ENCODE peak calls at places on chromosomes 12 and 14, in ten cellular contexts. One of them, this sample, is unnamed.

GRCh38 chr12:71438670-71439361 is 782 bp upstream of the LGR5 start:
- DNase-seq in left ventricle myocardium inferior: no peak
- DNase-seq in mammary epithelial cell: no peak
- DNase-seq in naive thymus-derived CD4-positive, alpha-beta T cell: no peak
- DNase-seq in tibial artery: no peak
- DNase-seq in OCI-LY7: no peak
- DNase-seq in MM.1S: no peak
- DNase-seq in HepG2: peak; percentile 98
- DNase-seq in upper lobe of right lung: no peak
- DNase-seq in endothelial cell of umbilical vein: peak; percentile 21
- DNase-seq in this sample: no peak

GRCh38 chr14:52700701-52701172 is 5.4 kb upstream of the ERO1A start:
- DNase-seq in left ventricle myocardium inferior: no peak
- DNase-seq in mammary epithelial cell: peak; percentile 92
- DNase-seq in HepG2: peak; percentile 68
- DNase-seq in tibial artery: no peak
- DNase-seq in endothelial cell of umbilical vein: peak; percentile 79
- DNase-seq in upper lobe of right lung: no peak
- DNase-seq in OCI-LY7: no peak
- DNase-seq in MM.1S: no peak
- DNase-seq in naive thymus-derived CD4-positive, alpha-beta T cell: no peak
- DNase-seq in this sample: no peak

GRCh38 chr14:32534145-32534544 is 205.0 kb downstream of the AKAP6 start:
- DNase-seq in mammary epithelial cell: no peak
- DNase-seq in MM.1S: no peak
- DNase-seq in naive thymus-derived CD4-positive, alpha-beta T cell: no peak
- DNase-seq in tibial artery: no peak
- DNase-seq in HepG2: no peak
- DNase-seq in left ventricle myocardium inferior: no peak
- DNase-seq in endothelial cell of umbilical vein: no peak
- DNase-seq in upper lobe of right lung: no peak
- DNase-seq in OCI-LY7: no peak
- DNase-seq in this sample: no peak

GRCh38 chr12:26271889-26272492 is 76.6 kb downstream of the SSPN start:
- DNase-seq in left ventricle myocardium inferior: peak; percentile 82
- DNase-seq in mammary epithelial cell: peak; percentile 99
- DNase-seq in MM.1S: no peak
- DNase-seq in naive thymus-derived CD4-positive, alpha-beta T cell: no peak
- DNase-seq in upper lobe of right lung: peak; percentile 75
- DNase-seq in tibial artery: peak; percentile 75
- DNase-seq in OCI-LY7: no peak
- DNase-seq in endothelial cell of umbilical vein: peak; percentile 93
- DNase-seq in HepG2: no peak
- DNase-seq in this sample: no peak

GRCh38 chr12:126343352-126343751 is 1278.1 kb downstream of the AACS start:
- DNase-seq in tibial artery: no peak
- DNase-seq in left ventricle myocardium inferior: no peak
- DNase-seq in mammary epithelial cell: no peak
- DNase-seq in endothelial cell of umbilical vein: no peak
- DNase-seq in MM.1S: no peak
- DNase-seq in OCI-LY7: no peak
- DNase-seq in upper lobe of right lung: no peak
- DNase-seq in naive thymus-derived CD4-positive, alpha-beta T cell: no peak
- DNase-seq in HepG2: no peak
- DNase-seq in this sample: no peak

GRCh38 chr12:6539276-6540134 is 5.2 kb downstream of the GAPDH start:
- DNase-seq in naive thymus-derived CD4-positive, alpha-beta T cell: no peak
- DNase-seq in HepG2: no peak
- DNase-seq in MM.1S: no peak
- DNase-seq in tibial artery: no peak
- DNase-seq in mammary epithelial cell: peak; percentile 47
- DNase-seq in upper lobe of right lung: no peak
- DNase-seq in left ventricle myocardium inferior: peak; percentile 45
- DNase-seq in OCI-LY7: peak; percentile 19
- DNase-seq in endothelial cell of umbilical vein: no peak
- DNase-seq in this sample: no peak

GRCh38 chr12:1836854-1837411 is 16.6 kb downstream of the LRTM2 start:
- DNase-seq in naive thymus-derived CD4-positive, alpha-beta T cell: no peak
- DNase-seq in upper lobe of right lung: no peak
- DNase-seq in OCI-LY7: no peak
- DNase-seq in left ventricle myocardium inferior: no peak
- DNase-seq in mammary epithelial cell: no peak
- DNase-seq in HepG2: peak; percentile 17
- DNase-seq in endothelial cell of umbilical vein: no peak
- DNase-seq in MM.1S: no peak
- DNase-seq in tibial artery: no peak
- DNase-seq in this sample: no peak

GRCh38 chr14:68365228-68365627 is 427.6 kb downstream of the ZFP36L1 start:
- DNase-seq in endothelial cell of umbilical vein: peak; percentile 43
- DNase-seq in naive thymus-derived CD4-positive, alpha-beta T cell: no peak
- DNase-seq in HepG2: no peak
- DNase-seq in mammary epithelial cell: peak; percentile 65
- DNase-seq in tibial artery: no peak
- DNase-seq in left ventricle myocardium inferior: no peak
- DNase-seq in OCI-LY7: no peak
- DNase-seq in MM.1S: no peak
- DNase-seq in upper lobe of right lung: no peak
- DNase-seq in this sample: no peak

GRCh38 chr12:15700595-15700994 is 88.6 kb downstream of the EPS8 start:
- DNase-seq in upper lobe of right lung: no peak
- DNase-seq in tibial artery: no peak
- DNase-seq in naive thymus-derived CD4-positive, alpha-beta T cell: no peak
- DNase-seq in MM.1S: peak; percentile 15
- DNase-seq in mammary epithelial cell: peak; percentile 83
- DNase-seq in OCI-LY7: no peak
- DNase-seq in HepG2: no peak
- DNase-seq in endothelial cell of umbilical vein: peak; percentile 93
- DNase-seq in left ventricle myocardium inferior: no peak
- DNase-seq in this sample: no peak

GRCh38 chr12:69196302-69197288 is 42.8 kb upstream of the CPSF6 start:
- DNase-seq in upper lobe of right lung: no peak
- DNase-seq in naive thymus-derived CD4-positive, alpha-beta T cell: no peak
- DNase-seq in tibial artery: no peak
- DNase-seq in endothelial cell of umbilical vein: peak; percentile 4
- DNase-seq in mammary epithelial cell: peak; percentile 5
- DNase-seq in MM.1S: no peak
- DNase-seq in HepG2: peak; percentile 10
- DNase-seq in left ventricle myocardium inferior: no peak
- DNase-seq in OCI-LY7: no peak
- DNase-seq in this sample: no peak

GRCh38 chr12:103816663-103817062 is 24.4 kb downstream of the NT5DC3 start:
- DNase-seq in upper lobe of right lung: no peak
- DNase-seq in mammary epithelial cell: no peak
- DNase-seq in HepG2: no peak
- DNase-seq in naive thymus-derived CD4-positive, alpha-beta T cell: no peak
- DNase-seq in endothelial cell of umbilical vein: no peak
- DNase-seq in OCI-LY7: no peak
- DNase-seq in MM.1S: no peak
- DNase-seq in tibial artery: no peak
- DNase-seq in left ventricle myocardium inferior: no peak
- DNase-seq in this sample: no peak
- H3K4me3 ChIP-seq in upper lobe of right lung: no peak overlapping the region
- H3K4me3 ChIP-seq in mammary epithelial cell: no peak overlapping the region
- H3K4me3 ChIP-seq in HepG2: no peak overlapping the region
- H3K4me3 ChIP-seq in naive thymus-derived CD4-positive, alpha-beta T cell: no peak overlapping the region
- H3K4me3 ChIP-seq in endothelial cell of umbilical vein: no peak overlapping the region
- H3K4me3 ChIP-seq in OCI-LY7: no peak overlapping the region
- H3K4me3 ChIP-seq in MM.1S: no peak overlapping the region
- H3K4me3 ChIP-seq in tibial artery: no peak overlapping the region
- H3K4me3 ChIP-seq in left ventricle myocardium inferior: no peak overlapping the region
- H3K4me3 ChIP-seq in this sample: no peak overlapping the region

GRCh38 chr14:104803916-104804371 is 3.0 kb downstream of the ZBTB42 start:
- DNase-seq in naive thymus-derived CD4-positive, alpha-beta T cell: no peak
- DNase-seq in mammary epithelial cell: no peak
- DNase-seq in endothelial cell of umbilical vein: no peak
- DNase-seq in MM.1S: no peak
- DNase-seq in OCI-LY7: no peak
- DNase-seq in left ventricle myocardium inferior: no peak
- DNase-seq in tibial artery: no peak
- DNase-seq in upper lobe of right lung: no peak
- DNase-seq in HepG2: no peak
- DNase-seq in this sample: no peak
- H3K4me1 ChIP-seq in naive thymus-derived CD4-positive, alpha-beta T cell: peaks cover 15% of the 10 kb centered on the region
- H3K4me1 ChIP-seq in mammary epithelial cell: peaks cover 10% of the 10 kb centered on the region
- H3K4me1 ChIP-seq in endothelial cell of umbilical vein: peaks cover 5% of the 10 kb centered on the region
- H3K4me1 ChIP-seq in MM.1S: no peaks in the 10 kb centered on the region
- H3K4me1 ChIP-seq in OCI-LY7: peaks cover 22% of the 10 kb centered on the region
- H3K4me1 ChIP-seq in left ventricle myocardium inferior: peaks cover 51% of the 10 kb centered on the region
- H3K4me1 ChIP-seq in tibial artery: peaks cover 44% of the 10 kb centered on the region
- H3K4me1 ChIP-seq in upper lobe of right lung: peaks cover 24% of the 10 kb centered on the region
- H3K4me1 ChIP-seq in HepG2: peaks cover 44% of the 10 kb centered on the region
- H3K4me1 ChIP-seq in this sample: peaks cover 20% of the 10 kb centered on the region

DNA sequence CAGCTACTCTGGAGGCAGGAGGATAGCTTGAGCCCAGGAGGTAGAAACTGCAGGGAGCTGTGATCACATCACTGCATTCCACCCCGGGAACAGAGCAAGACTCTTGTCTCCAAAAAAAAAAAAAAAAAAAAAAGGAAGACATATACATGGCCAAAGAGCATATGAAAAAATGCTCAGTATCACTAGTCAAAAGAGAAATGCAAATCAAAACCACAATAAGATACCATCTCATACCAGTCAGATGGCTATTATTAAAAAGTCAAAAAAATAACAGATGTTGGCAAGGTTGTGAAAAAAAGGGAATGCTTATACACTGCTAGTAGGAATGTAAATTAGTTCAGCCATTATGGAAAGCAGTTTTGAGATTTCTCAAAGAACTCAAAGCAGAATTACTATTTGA is 174.8 kb upstream of the ATF7IP start:
- DNase-seq in naive thymus-derived CD4-positive, alpha-beta T cell: no peak
- DNase-seq in OCI-LY7: no peak
- DNase-seq in HepG2: no peak
- DNase-seq in left ventricle myocardium inferior: no peak
- DNase-seq in upper lobe of right lung: no peak
- DNase-seq in endothelial cell of umbilical vein: no peak
- DNase-seq in tibial artery: no peak
- DNase-seq in mammary epithelial cell: peak; percentile 46
- DNase-seq in MM.1S: no peak
- DNase-seq in this sample: no peak
- H3K36me3 ChIP-seq in naive thymus-derived CD4-positive, alpha-beta T cell: no peaks in the 10 kb centered on the region
- H3K36me3 ChIP-seq in OCI-LY7: no peaks in the 10 kb centered on the region
- H3K36me3 ChIP-seq in HepG2: no peaks in the 10 kb centered on the region
- H3K36me3 ChIP-seq in left ventricle myocardium inferior: no peaks in the 10 kb centered on the region
- H3K36me3 ChIP-seq in upper lobe of right lung: no peaks in the 10 kb centered on the region
- H3K36me3 ChIP-seq in endothelial cell of umbilical vein: no peaks in the 10 kb centered on the region
- H3K36me3 ChIP-seq in tibial artery: no peaks in the 10 kb centered on the region
- H3K36me3 ChIP-seq in mammary epithelial cell: no peaks in the 10 kb centered on the region
- H3K36me3 ChIP-seq in MM.1S: no peaks in the 10 kb centered on the region
- H3K36me3 ChIP-seq in this sample: no peaks in the 10 kb centered on the region

GRCh38 chr12:130873106-130873795 is 1.4 kb downstream of the RAN start:
- DNase-seq in left ventricle myocardium inferior: no peak
- DNase-seq in mammary epithelial cell: peak; percentile 11
- DNase-seq in endothelial cell of umbilical vein: no peak
- DNase-seq in HepG2: no peak
- DNase-seq in upper lobe of right lung: no peak
- DNase-seq in OCI-LY7: no peak
- DNase-seq in MM.1S: no peak
- DNase-seq in naive thymus-derived CD4-positive, alpha-beta T cell: no peak
- DNase-seq in tibial artery: no peak
- DNase-seq in this sample: no peak
- H3K4me3 ChIP-seq in left ventricle myocardium inferior: peak overlapping the region; percentile 85
- H3K4me3 ChIP-seq in mammary epithelial cell: peak overlapping the region; percentile 80
- H3K4me3 ChIP-seq in endothelial cell of umbilical vein: peak overlapping the region; percentile 99
- H3K4me3 ChIP-seq in HepG2: peak overlapping the region; percentile 82
- H3K4me3 ChIP-seq in upper lobe of right lung: peak overlapping the region; percentile 75
- H3K4me3 ChIP-seq in OCI-LY7: peak overlapping the region; percentile 100
- H3K4me3 ChIP-seq in MM.1S: peak overlapping the region; percentile 79
- H3K4me3 ChIP-seq in naive thymus-derived CD4-positive, alpha-beta T cell: peak overlapping the region; percentile 49
- H3K4me3 ChIP-seq in tibial artery: peak overlapping the region; percentile 79
- H3K4me3 ChIP-seq in this sample: peak overlapping the region; percentile 56

GRCh38 chr14:73723799-73724621 is 9.8 kb upstream of the PNMA1 start:
- DNase-seq in HepG2: no peak
- DNase-seq in OCI-LY7: no peak
- DNase-seq in MM.1S: no peak
- DNase-seq in endothelial cell of umbilical vein: peak; percentile 85
- DNase-seq in left ventricle myocardium inferior: peak; percentile 70
- DNase-seq in upper lobe of right lung: peak; percentile 80
- DNase-seq in mammary epithelial cell: peak; percentile 82
- DNase-seq in tibial artery: peak; percentile 89
- DNase-seq in naive thymus-derived CD4-positive, alpha-beta T cell: no peak
- DNase-seq in this sample: no peak
- H3K4me1 ChIP-seq in HepG2: peaks cover 26% of the 10 kb centered on the region
- H3K4me1 ChIP-seq in OCI-LY7: peaks cover 7% of the 10 kb centered on the region
- H3K4me1 ChIP-seq in MM.1S: no peaks in the 10 kb centered on the region
- H3K4me1 ChIP-seq in endothelial cell of umbilical vein: peaks cover 51% of the 10 kb centered on the region
- H3K4me1 ChIP-seq in left ventricle myocardium inferior: peaks cover 77% of the 10 kb centered on the region
- H3K4me1 ChIP-seq in upper lobe of right lung: peaks cover 42% of the 10 kb centered on the region
- H3K4me1 ChIP-seq in mammary epithelial cell: peaks cover 48% of the 10 kb centered on the region
- H3K4me1 ChIP-seq in tibial artery: peaks cover 49% of the 10 kb centered on the region
- H3K4me1 ChIP-seq in naive thymus-derived CD4-positive, alpha-beta T cell: peaks cover 5% of the 10 kb centered on the region
- H3K4me1 ChIP-seq in this sample: peaks cover 6% of the 10 kb centered on the region

GRCh38 chr14:96202441-96203094 is 2.1 kb upstream of the BDKRB2 start:
- DNase-seq in tibial artery: no peak
- DNase-seq in HepG2: no peak
- DNase-seq in OCI-LY7: no peak
- DNase-seq in MM.1S: no peak
- DNase-seq in endothelial cell of umbilical vein: no peak
- DNase-seq in left ventricle myocardium inferior: no peak
- DNase-seq in upper lobe of right lung: no peak
- DNase-seq in mammary epithelial cell: peak; percentile 34
- DNase-seq in naive thymus-derived CD4-positive, alpha-beta T cell: no peak
- DNase-seq in this sample: no peak
- H3K36me3 ChIP-seq in tibial artery: no peaks in the 10 kb centered on the region
- H3K36me3 ChIP-seq in HepG2: no peaks in the 10 kb centered on the region
- H3K36me3 ChIP-seq in OCI-LY7: no peaks in the 10 kb centered on the region
- H3K36me3 ChIP-seq in MM.1S: no peaks in the 10 kb centered on the region
- H3K36me3 ChIP-seq in endothelial cell of umbilical vein: no peaks in the 10 kb centered on the region
- H3K36me3 ChIP-seq in left ventricle myocardium inferior: no peaks in the 10 kb centered on the region
- H3K36me3 ChIP-seq in upper lobe of right lung: no peaks in the 10 kb centered on the region
- H3K36me3 ChIP-seq in mammary epithelial cell: peaks cover 2% of the 10 kb centered on the region
- H3K36me3 ChIP-seq in naive thymus-derived CD4-positive, alpha-beta T cell: no peaks in the 10 kb centered on the region
- H3K36me3 ChIP-seq in this sample: no peaks in the 10 kb centered on the region

GRCh38 chr12:122528582-122528981 is 1.5 kb downstream of the KNTC1 start:
- DNase-seq in OCI-LY7: no peak
- DNase-seq in MM.1S: no peak
- DNase-seq in endothelial cell of umbilical vein: no peak
- DNase-seq in upper lobe of right lung: no peak
- DNase-seq in left ventricle myocardium inferior: no peak
- DNase-seq in naive thymus-derived CD4-positive, alpha-beta T cell: no peak
- DNase-seq in tibial artery: no peak
- DNase-seq in mammary epithelial cell: no peak
- DNase-seq in HepG2: no peak
- DNase-seq in this sample: no peak
- H3K4me3 ChIP-seq in OCI-LY7: peak overlapping the region; percentile 99
- H3K4me3 ChIP-seq in MM.1S: peak overlapping the region; percentile 83
- H3K4me3 ChIP-seq in endothelial cell of umbilical vein: no peak overlapping the region
- H3K4me3 ChIP-seq in upper lobe of right lung: no peak overlapping the region
- H3K4me3 ChIP-seq in left ventricle myocardium inferior: no peak overlapping the region
- H3K4me3 ChIP-seq in naive thymus-derived CD4-positive, alpha-beta T cell: no peak overlapping the region
- H3K4me3 ChIP-seq in tibial artery: no peak overlapping the region
- H3K4me3 ChIP-seq in mammary epithelial cell: no peak overlapping the region
- H3K4me3 ChIP-seq in HepG2: no peak overlapping the region
- H3K4me3 ChIP-seq in this sample: no peak overlapping the region

GRCh38 chr14:63501429-63501828 is 41.7 kb downstream of the PPP2R5E start:
- DNase-seq in naive thymus-derived CD4-positive, alpha-beta T cell: no peak
- DNase-seq in MM.1S: no peak
- DNase-seq in OCI-LY7: no peak
- DNase-seq in HepG2: no peak
- DNase-seq in mammary epithelial cell: no peak
- DNase-seq in upper lobe of right lung: no peak
- DNase-seq in endothelial cell of umbilical vein: no peak
- DNase-seq in left ventricle myocardium inferior: no peak
- DNase-seq in tibial artery: no peak
- DNase-seq in this sample: no peak
- H3K4me1 ChIP-seq in naive thymus-derived CD4-positive, alpha-beta T cell: no peaks in the 10 kb centered on the region
- H3K4me1 ChIP-seq in MM.1S: no peaks in the 10 kb centered on the region
- H3K4me1 ChIP-seq in OCI-LY7: no peaks in the 10 kb centered on the region
- H3K4me1 ChIP-seq in HepG2: peaks cover 16% of the 10 kb centered on the region
- H3K4me1 ChIP-seq in mammary epithelial cell: peaks cover 5% of the 10 kb centered on the region
- H3K4me1 ChIP-seq in upper lobe of right lung: peaks cover 7% of the 10 kb centered on the region
- H3K4me1 ChIP-seq in endothelial cell of umbilical vein: peaks cover 6% of the 10 kb centered on the region
- H3K4me1 ChIP-seq in left ventricle myocardium inferior: peaks cover 43% of the 10 kb centered on the region
- H3K4me1 ChIP-seq in tibial artery: peaks cover 23% of the 10 kb centered on the region
- H3K4me1 ChIP-seq in this sample: no peaks in the 10 kb centered on the region

GRCh38 chr14:35034440-35034833 is 11.6 kb upstream of the FAM177A1 start:
- DNase-seq in OCI-LY7: peak; percentile 16
- DNase-seq in upper lobe of right lung: no peak
- DNase-seq in mammary epithelial cell: no peak
- DNase-seq in naive thymus-derived CD4-positive, alpha-beta T cell: no peak
- DNase-seq in MM.1S: no peak
- DNase-seq in endothelial cell of umbilical vein: no peak
- DNase-seq in tibial artery: no peak
- DNase-seq in HepG2: no peak
- DNase-seq in left ventricle myocardium inferior: no peak
- DNase-seq in this sample: no peak
- H3K36me3 ChIP-seq in OCI-LY7: peaks cover 50% of the 10 kb centered on the region
- H3K36me3 ChIP-seq in upper lobe of right lung: peaks cover 38% of the 10 kb centered on the region
- H3K36me3 ChIP-seq in mammary epithelial cell: peaks cover 7% of the 10 kb centered on the region
- H3K36me3 ChIP-seq in naive thymus-derived CD4-positive, alpha-beta T cell: peaks cover 2% of the 10 kb centered on the region
- H3K36me3 ChIP-seq in MM.1S: no peaks in the 10 kb centered on the region
- H3K36me3 ChIP-seq in endothelial cell of umbilical vein: no peaks in the 10 kb centered on the region
- H3K36me3 ChIP-seq in tibial artery: peaks cover 48% of the 10 kb centered on the region
- H3K36me3 ChIP-seq in HepG2: peaks cover 4% of the 10 kb centered on the region
- H3K36me3 ChIP-seq in left ventricle myocardium inferior: peaks cover 55% of the 10 kb centered on the region
- H3K36me3 ChIP-seq in this sample: no peaks in the 10 kb centered on the region

This sample was measured in CD8-positive, alpha-beta memory T cell.